ENCODE peak calls at places on chromosome 18, in six cellular contexts. One of them, this sample, is unnamed.

GRCh38 chr18:13562494-13563029 is 163.8 kb downstream of the FAM210A start:
- DNase-seq in T-helper 9 cell: no peak
- DNase-seq in hippocampal formation: no peak
- DNase-seq in left lung: peak
- DNase-seq in 8988T: no peak
- DNase-seq in GM03348: no peak
- DNase-seq in this sample: no peak

GRCh38 chr18:46068763-46069162 is 3.3 kb downstream of the PSTPIP2 start:
- DNase-seq in T-helper 9 cell: no peak
- DNase-seq in hippocampal formation: no peak
- DNase-seq in left lung: no peak
- DNase-seq in 8988T: no peak
- DNase-seq in GM03348: no peak
- DNase-seq in this sample: no peak

GRCh38 chr18:7844418-7844817 is 277.3 kb downstream of the PTPRM start:
- DNase-seq in T-helper 9 cell: no peak
- DNase-seq in hippocampal formation: no peak
- DNase-seq in left lung: no peak
- DNase-seq in 8988T: no peak
- DNase-seq in GM03348: no peak
- DNase-seq in this sample: no peak

GRCh38 chr18:52353589-52353988 is 13.6 kb downstream of the DCC start:
- DNase-seq in T-helper 9 cell: no peak
- DNase-seq in hippocampal formation: peak
- DNase-seq in left lung: no peak
- DNase-seq in 8988T: no peak
- DNase-seq in GM03348: no peak
- DNase-seq in this sample: no peak

GRCh38 chr18:12043811-12044210 is 49.8 kb upstream of the ANKRD62 start:
- DNase-seq in T-helper 9 cell: no peak
- DNase-seq in hippocampal formation: no peak
- DNase-seq in left lung: no peak
- DNase-seq in 8988T: no peak
- DNase-seq in GM03348: no peak
- DNase-seq in this sample: no peak

GRCh38 chr18:20971886-20972267 is 139.7 kb downstream of the ROCK1 start:
- DNase-seq in T-helper 9 cell: no peak
- DNase-seq in hippocampal formation: no peak
- DNase-seq in left lung: no peak
- DNase-seq in 8988T: peak
- DNase-seq in GM03348: peak
- DNase-seq in this sample: peak

GRCh38 chr18:70329076-70329475 is 40.2 kb downstream of the SOCS6 start:
- DNase-seq in T-helper 9 cell: no peak
- DNase-seq in hippocampal formation: no peak
- DNase-seq in left lung: no peak
- DNase-seq in 8988T: no peak
- DNase-seq in GM03348: no peak
- DNase-seq in this sample: no peak

GRCh38 chr18:65859075-65859474 is 108.3 kb downstream of the CDH7 start:
- DNase-seq in T-helper 9 cell: no peak
- DNase-seq in hippocampal formation: no peak
- DNase-seq in left lung: no peak
- DNase-seq in 8988T: no peak
- DNase-seq in GM03348: no peak
- DNase-seq in this sample: no peak

GRCh38 chr18:50573679-50574078 is 13.8 kb downstream of the MAPK4 start:
- DNase-seq in T-helper 9 cell: no peak
- DNase-seq in hippocampal formation: no peak
- DNase-seq in left lung: no peak
- DNase-seq in 8988T: no peak
- DNase-seq in GM03348: no peak
- DNase-seq in this sample: no peak

GRCh38 chr18:1006309-1006708 is 101.6 kb downstream of the ADCYAP1 start:
- DNase-seq in T-helper 9 cell: no peak
- DNase-seq in hippocampal formation: no peak
- DNase-seq in left lung: no peak
- DNase-seq in 8988T: no peak
- DNase-seq in GM03348: no peak
- DNase-seq in this sample: no peak

GRCh38 chr18:24446953-24447537 is 13.4 kb upstream of the HRH4 start:
- DNase-seq in T-helper 9 cell: no peak
- DNase-seq in hippocampal formation: no peak
- DNase-seq in left lung: no peak
- DNase-seq in 8988T: no peak
- DNase-seq in GM03348: no peak
- DNase-seq in this sample: peak

GRCh38 chr18:59086522-59086921 is 53.2 kb upstream of the SEC11C start:
- DNase-seq in T-helper 9 cell: no peak
- DNase-seq in hippocampal formation: no peak
- DNase-seq in left lung: no peak
- DNase-seq in 8988T: no peak
- DNase-seq in GM03348: no peak
- DNase-seq in this sample: no peak

GRCh38 chr18:7902399-7902839 is 335.3 kb downstream of the PTPRM start:
- DNase-seq in T-helper 9 cell: no peak
- DNase-seq in hippocampal formation: no peak
- DNase-seq in left lung: no peak
- DNase-seq in 8988T: no peak
- DNase-seq in GM03348: no peak
- DNase-seq in this sample: no peak

GRCh38 chr18:79418236-79418635 is 22.5 kb downstream of the NFATC1 start:
- DNase-seq in T-helper 9 cell: no peak
- DNase-seq in hippocampal formation: no peak
- DNase-seq in left lung: no peak
- DNase-seq in 8988T: no peak
- DNase-seq in GM03348: no peak
- DNase-seq in this sample: no peak

GRCh38 chr18:25253779-25254178 is 98.2 kb downstream of the ZNF521 start:
- DNase-seq in T-helper 9 cell: no peak
- DNase-seq in hippocampal formation: no peak
- DNase-seq in left lung: no peak
- DNase-seq in 8988T: no peak
- DNase-seq in GM03348: no peak
- DNase-seq in this sample: no peak

GRCh38 chr18:80252136-80252535 is 4.8 kb upstream of the PARD6G start:
- DNase-seq in T-helper 9 cell: no peak
- DNase-seq in hippocampal formation: no peak
- DNase-seq in left lung: no peak
- DNase-seq in 8988T: no peak
- DNase-seq in GM03348: peak
- DNase-seq in this sample: no peak

GRCh38 chr18:25327631-25328030 is 24.3 kb downstream of the ZNF521 start:
- DNase-seq in T-helper 9 cell: no peak
- DNase-seq in hippocampal formation: no peak
- DNase-seq in left lung: no peak
- DNase-seq in 8988T: no peak
- DNase-seq in GM03348: no peak
- DNase-seq in this sample: no peak

GRCh38 chr18:77366725-77367641 is 117.3 kb downstream of the GALR1 start:
- DNase-seq in T-helper 9 cell: no peak
- DNase-seq in hippocampal formation: peak
- DNase-seq in left lung: no peak
- DNase-seq in 8988T: no peak
- DNase-seq in GM03348: peak
- DNase-seq in this sample: peak

GRCh38 chr18:62713651-62714247 is 1.6 kb upstream of the PHLPP1 start:
- DNase-seq in T-helper 9 cell: no peak
- DNase-seq in hippocampal formation: no peak
- DNase-seq in left lung: no peak
- DNase-seq in 8988T: no peak
- DNase-seq in GM03348: no peak
- DNase-seq in this sample: no peak

GRCh38 chr18:65380986-65381385 is 369.8 kb upstream of the CDH7 start:
- DNase-seq in T-helper 9 cell: no peak
- DNase-seq in hippocampal formation: no peak
- DNase-seq in left lung: no peak
- DNase-seq in 8988T: no peak
- DNase-seq in GM03348: no peak
- DNase-seq in this sample: no peak

GRCh38 chr18:32427084-32427933 is 43.4 kb downstream of the GAREM1 start:
- DNase-seq in T-helper 9 cell: no peak
- DNase-seq in hippocampal formation: no peak
- DNase-seq in left lung: no peak
- DNase-seq in 8988T: no peak
- DNase-seq in GM03348: peak
- DNase-seq in this sample: no peak

GRCh38 chr18:31065036-31065773 is 22.7 kb upstream of the DSC3 start:
- DNase-seq in T-helper 9 cell: no peak
- DNase-seq in hippocampal formation: no peak
- DNase-seq in left lung: no peak
- DNase-seq in 8988T: no peak
- DNase-seq in GM03348: no peak
- DNase-seq in this sample: no peak

GRCh38 chr18:78687736-78688135 is 291.9 kb upstream of the SALL3 start:
- DNase-seq in T-helper 9 cell: no peak
- DNase-seq in hippocampal formation: no peak
- DNase-seq in left lung: no peak
- DNase-seq in 8988T: no peak
- DNase-seq in GM03348: no peak
- DNase-seq in this sample: no peak

GRCh38 chr18:78892201-78892600 is 87.4 kb upstream of the SALL3 start:
- DNase-seq in T-helper 9 cell: no peak
- DNase-seq in hippocampal formation: no peak
- DNase-seq in left lung: no peak
- DNase-seq in 8988T: no peak
- DNase-seq in GM03348: no peak
- DNase-seq in this sample: no peak

GRCh38 chr18:4433762-4434161 is 21.3 kb downstream of the DLGAP1 start:
- DNase-seq in T-helper 9 cell: no peak
- DNase-seq in hippocampal formation: no peak
- DNase-seq in left lung: no peak
- DNase-seq in 8988T: no peak
- DNase-seq in GM03348: no peak
- DNase-seq in this sample: no peak

GRCh38 chr18:76923485-76924085 is 101.2 kb downstream of the ZNF236 start:
- DNase-seq in T-helper 9 cell: no peak
- DNase-seq in hippocampal formation: no peak
- DNase-seq in left lung: no peak
- DNase-seq in 8988T: no peak
- DNase-seq in GM03348: no peak
- DNase-seq in this sample: no peak

GRCh38 chr18:36675076-36675475 is 153.7 kb downstream of the TPGS2 start:
- DNase-seq in T-helper 9 cell: no peak
- DNase-seq in hippocampal formation: no peak
- DNase-seq in left lung: no peak
- DNase-seq in 8988T: no peak
- DNase-seq in GM03348: no peak
- DNase-seq in this sample: no peak

This sample was measured in T47D.